ENCODE peak calls at places on chromosomes 4 and X, in ten cellular contexts. R is SK-N-SH, S is omental fat pad, Y is glutamatergic neuron, T is GM12878, Q is hepatocyte, E is AG09309, H is cardiac muscle cell, Z is fibroblast of mammary gland, P is brain microvascular endothelial cell. O is an unnamed sample.

GRCh38 chrX:107934262-107934661 is 47.9 kb downstream of the TEX13B start:
- DNase-seq in R (no peak), S (no peak), Y (no peak), T (no peak), Q (no peak), E (no peak), H (no peak), Z (no peak), P (no peak), O (no peak)

GRCh38 chr4:48483777-48484493 is 792 bp downstream of the SLC10A4 start:
- DNase-seq in R (peak), S (no peak), Y (peak), T (no peak), Q (peak), E (no peak), H (no peak), Z (no peak), P (no peak), O (no peak)

GRCh38 chr4:169270156-169270809 is 473 bp downstream of the SH3RF1 start:
- DNase-seq in R (peak), S (no peak), Y (peak), T (no peak), Q (peak), E (no peak), H (peak), Z (no peak), P (no peak), O (peak)

GRCh38 chrX:12489341-12489740 is 301.9 kb upstream of the PRPS2 start:
- DNase-seq in R (no peak), S (no peak), Y (no peak), T (no peak), Q (no peak), E (no peak), H (no peak), Z (peak), P (no peak), O (peak)

GRCh38 chrX:261167-261857 is 19.9 kb upstream of the PLCXD1 start:
- DNase-seq in R (no peak), S (no peak), Y (no peak), T (no peak), Q (peak), E (no peak), H (no peak), Z (peak), P (peak), O (peak)

GRCh38 chr4:151991884-151992166 is 231.0 kb upstream of the GATB start:
- DNase-seq in R (no peak), S (no peak), Y (no peak), T (no peak), Q (no peak), E (no peak), H (no peak), Z (no peak), P (no peak), O (no peak)

GRCh38 chrX:101219840-101220191 is 230 bp downstream of the DRP2 start:
- DNase-seq in R (peak), S (no peak), Y (peak), T (no peak), Q (peak), E (no peak), H (peak), Z (no peak), P (peak), O (peak)

GRCh38 chrX:71873459-71873833 is 37.2 kb upstream of the NHSL2 start:
- DNase-seq in R (no peak), S (no peak), Y (no peak), T (no peak), Q (no peak), E (no peak), H (no peak), Z (no peak), P (no peak), O (no peak)

GRCh38 chrX:47879447-47879846 is 42.7 kb downstream of the ZNF81 start:
- DNase-seq in R (no peak), S (no peak), Y (no peak), T (no peak), Q (no peak), E (no peak), H (no peak), Z (no peak), P (no peak), O (no peak)

GRCh38 chrX:131741103-131741581 is 197.3 kb downstream of the OR13H1 start:
- DNase-seq in R (peak), S (peak), Y (no peak), T (peak), Q (no peak), E (no peak), H (no peak), Z (peak), P (peak), O (no peak)

GRCh38 chr4:15809058-15809457 is 30.9 kb downstream of the CD38 start:
- DNase-seq in R (no peak), S (no peak), Y (no peak), T (peak), Q (no peak), E (no peak), H (no peak), Z (no peak), P (no peak), O (no peak)

GRCh38 chr4:5758741-5759140 is 47.7 kb downstream of the EVC start:
- DNase-seq in R (no peak), S (no peak), Y (no peak), T (peak), Q (peak), E (peak), H (no peak), Z (peak), P (peak), O (peak)

GRCh38 chrX:13487731-13488505 is 81.5 kb upstream of the EGFL6 start:
- DNase-seq in R (peak), S (no peak), Y (no peak), T (peak), Q (peak), E (peak), H (peak), Z (peak), P (peak), O (peak)

GRCh38 chr4:113153529-113154101 is 104.2 kb downstream of the ANK2 start:
- DNase-seq in R (no peak), S (no peak), Y (no peak), T (no peak), Q (peak), E (no peak), H (no peak), Z (no peak), P (no peak), O (peak)
- TF ChIP-seq CTCF in R (no peak), S (no peak), Y (no peak), T (no peak), Q (peak), E (no peak), H (peak), Z (no peak), P (peak), O (no peak)

GRCh38 chr4:71771613-71772012 is 12.3 kb downstream of the GC start:
- DNase-seq in R (no peak), S (no peak), Y (no peak), T (no peak), Q (no peak), E (no peak), H (no peak), Z (no peak), P (no peak), O (no peak)

GRCh38 chr4:71775449-71775848 is 8.4 kb downstream of the GC start:
- DNase-seq in R (no peak), S (no peak), Y (no peak), T (no peak), Q (no peak), E (no peak), H (no peak), Z (no peak), P (no peak), O (no peak)

GRCh38 chr4:71773004-71773403 is 10.9 kb downstream of the GC start:
- DNase-seq in R (no peak), S (no peak), Y (no peak), T (no peak), Q (no peak), E (no peak), H (no peak), Z (no peak), P (no peak), O (no peak)

GRCh38 chr4:71774136-71774535 is 9.7 kb downstream of the GC start:
- DNase-seq in R (no peak), S (no peak), Y (no peak), T (no peak), Q (no peak), E (no peak), H (peak), Z (no peak), P (no peak), O (no peak)

GRCh38 chr4:71772592-71772991 is 11.3 kb downstream of the GC start:
- DNase-seq in R (no peak), S (no peak), Y (no peak), T (no peak), Q (no peak), E (no peak), H (peak), Z (no peak), P (no peak), O (no peak)
- TF ChIP-seq CTCF in R (peak), S (no peak), Y (no peak), T (no peak), Q (peak), E (no peak), H (no peak), Z (no peak), P (no peak), O (no peak)

DNA sequence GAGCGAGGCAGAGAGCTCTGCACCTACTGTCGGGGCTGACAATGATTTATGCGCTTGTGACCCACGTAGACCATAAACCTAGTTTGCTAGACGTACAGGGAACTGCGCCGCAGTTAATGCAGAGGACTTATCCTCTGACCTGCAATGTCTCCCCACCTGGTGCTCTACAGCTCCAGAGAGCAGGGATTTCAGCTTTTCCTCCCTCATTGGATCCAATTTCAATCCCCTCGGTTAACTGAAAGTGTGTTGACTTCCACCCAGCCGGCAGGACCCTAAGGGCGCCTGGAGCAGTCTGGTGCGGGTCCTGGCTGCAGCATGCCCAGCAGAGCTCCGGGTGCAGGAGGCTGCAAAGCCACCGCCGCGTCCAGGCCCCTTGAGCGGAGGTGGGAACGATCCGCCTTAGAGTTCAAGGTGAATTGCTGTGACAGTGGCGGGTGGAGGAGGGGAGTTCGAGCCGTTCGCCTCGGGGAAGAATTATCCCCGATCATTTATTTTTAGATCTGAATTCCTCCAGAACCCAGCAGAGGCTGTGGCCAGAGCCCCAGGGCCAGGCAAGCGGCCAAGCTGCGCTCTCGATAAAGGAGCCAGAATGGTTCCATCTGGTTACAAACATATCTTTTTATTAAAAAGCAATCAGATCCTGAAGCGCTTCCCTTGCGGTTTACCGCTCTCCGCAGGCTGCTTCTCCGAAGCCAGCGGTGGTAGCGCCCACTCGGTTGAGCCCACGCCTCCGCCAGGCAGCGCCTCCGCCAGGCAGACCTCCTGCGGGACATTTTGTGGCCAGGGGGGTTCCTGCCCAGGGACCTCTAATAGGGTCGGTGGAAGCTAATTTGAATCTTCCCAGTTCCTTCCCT is 66.0 kb downstream of the FBXO8 start:
- DNase-seq in R (peak), S (no peak), Y (peak), T (no peak), Q (peak), E (peak), H (peak), Z (peak), P (no peak), O (peak)
- TF ChIP-seq CTCF in R (peak), S (no peak), Y (no peak), T (no peak), Q (no peak), E (no peak), H (peak), Z (no peak), P (no peak), O (peak)

GRCh38 chr4:88070031-88070430 is 62.6 kb downstream of the PKD2 start:
- DNase-seq in R (no peak), S (no peak), Y (no peak), T (no peak), Q (no peak), E (no peak), H (no peak), Z (no peak), P (no peak), O (no peak)
- TF ChIP-seq CTCF in R (no peak), S (no peak), Y (no peak), T (no peak), Q (no peak), E (no peak), H (no peak), Z (no peak), P (no peak), O (no peak)

DNA sequence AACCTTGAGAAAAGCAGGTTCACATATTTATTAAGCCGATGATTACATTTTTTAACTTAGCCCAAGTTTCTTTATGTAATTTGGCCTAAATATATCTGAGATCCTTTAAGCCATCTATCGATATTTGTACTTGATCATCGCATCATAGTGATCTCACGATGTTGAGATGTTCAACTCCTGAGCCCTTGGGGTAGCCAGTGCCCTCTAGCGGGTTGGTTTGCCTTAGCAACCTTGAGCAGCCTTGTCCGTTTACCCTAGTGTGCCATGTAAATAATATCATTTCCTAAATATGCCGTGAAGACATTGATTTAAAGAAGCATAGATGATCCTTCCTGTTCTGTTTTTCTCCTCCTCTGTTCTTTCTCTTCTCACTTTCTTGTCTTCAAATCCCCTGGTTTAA is 432.2 kb downstream of the RPA4 start:
- DNase-seq in R (no peak), S (no peak), Y (peak), T (no peak), Q (no peak), E (no peak), H (no peak), Z (no peak), P (no peak), O (no peak)
- TF ChIP-seq CTCF in R (peak), S (no peak), Y (no peak), T (peak), Q (peak), E (peak), H (no peak), Z (no peak), P (peak), O (no peak)

GRCh38 chr4:28341784-28342183 is 1481.1 kb downstream of the STIM2 start:
- DNase-seq in R (no peak), S (no peak), Y (no peak), T (no peak), Q (no peak), E (no peak), H (no peak), Z (no peak), P (no peak), O (no peak)
- TF ChIP-seq CTCF in R (no peak), S (no peak), Y (no peak), T (no peak), Q (no peak), E (no peak), H (no peak), Z (no peak), P (no peak), O (no peak)

O was measured in cardiac fibroblast.